ENCODE peak calls at places on chromosomes 12 and 14, in four cellular contexts. C, W, B and M are unnamed samples.

GRCh38 chr12:3293446-3294161 is 197.4 kb upstream of the PRMT8 start:
- DNase-seq in C (no peak), W (no peak), B (no peak), M (no peak)

GRCh38 chr14:69263364-69263763 is 3.4 kb downstream of the GALNT16 start:
- DNase-seq in B (peak), W (no peak), C (peak), M (no peak)

GRCh38 chr14:90846511-90846910 is 30.3 kb upstream of the TTC7B start:
- DNase-seq in C (no peak), B (no peak), W (no peak), M (no peak)

GRCh38 chr14:99681101-99681831 is 2.8 kb upstream of the CYP46A1 start:
- DNase-seq in B (no peak), W (no peak), C (no peak), M (no peak)

GRCh38 chr12:117837737-117838050 is 131.1 kb downstream of the KSR2 start:
- DNase-seq in B (no peak), W (no peak), C (no peak), M (no peak)

GRCh38 chr14:29321646-29322045 is 555.1 kb downstream of the FOXG1 start:
- DNase-seq in C (no peak), W (no peak), B (no peak), M (no peak)

GRCh38 chr12:110733089-110733715 is 9.5 kb downstream of the PPP1CC start:
- DNase-seq in B (peak), W (no peak), C (peak), M (no peak)

GRCh38 chr12:31057671-31058070 is 16.0 kb upstream of the DDX11 start:
- DNase-seq in B (no peak), W (no peak), C (no peak), M (no peak)

GRCh38 chr12:96719671-96720362 is 187.2 kb upstream of the NEDD1 start:
- DNase-seq in C (no peak), B (no peak), W (peak), M (peak)

GRCh38 chr12:24039113-24039525 is 89.6 kb upstream of the SOX5 start:
- DNase-seq in C (no peak), W (no peak), B (no peak), M (no peak)

GRCh38 chr14:31269599-31270195 is 62.1 kb upstream of the HECTD1 start:
- DNase-seq in W (no peak), C (no peak), B (no peak), M (no peak)

GRCh38 chr14:89440997-89441909 is 24.2 kb upstream of the FOXN3 start:
- DNase-seq in W (no peak), B (no peak), C (no peak), M (no peak)

GRCh38 chr12:122659579-122659978 is 43.6 kb downstream of the HCAR2 start:
- DNase-seq in C (peak), W (no peak), B (no peak), M (no peak)

GRCh38 chr14:60815371-60815770 is 80.8 kb downstream of the MNAT1 start:
- DNase-seq in B (no peak), C (no peak), W (peak), M (peak)

GRCh38 chr12:66678640-66679268 is at the start of gene GRIP1:
- DNase-seq in B (no peak), C (no peak), W (no peak), M (no peak)

GRCh38 chr12:89351489-89352241 is 636 bp downstream of the DUSP6 start:
- DNase-seq in B (no peak), C (peak), W (peak), M (no peak)

GRCh38 chr12:126734738-126735137 is 1532.2 kb upstream of the TMEM132C start:
- DNase-seq in W (no peak), C (no peak), B (no peak), M (no peak)

DNA sequence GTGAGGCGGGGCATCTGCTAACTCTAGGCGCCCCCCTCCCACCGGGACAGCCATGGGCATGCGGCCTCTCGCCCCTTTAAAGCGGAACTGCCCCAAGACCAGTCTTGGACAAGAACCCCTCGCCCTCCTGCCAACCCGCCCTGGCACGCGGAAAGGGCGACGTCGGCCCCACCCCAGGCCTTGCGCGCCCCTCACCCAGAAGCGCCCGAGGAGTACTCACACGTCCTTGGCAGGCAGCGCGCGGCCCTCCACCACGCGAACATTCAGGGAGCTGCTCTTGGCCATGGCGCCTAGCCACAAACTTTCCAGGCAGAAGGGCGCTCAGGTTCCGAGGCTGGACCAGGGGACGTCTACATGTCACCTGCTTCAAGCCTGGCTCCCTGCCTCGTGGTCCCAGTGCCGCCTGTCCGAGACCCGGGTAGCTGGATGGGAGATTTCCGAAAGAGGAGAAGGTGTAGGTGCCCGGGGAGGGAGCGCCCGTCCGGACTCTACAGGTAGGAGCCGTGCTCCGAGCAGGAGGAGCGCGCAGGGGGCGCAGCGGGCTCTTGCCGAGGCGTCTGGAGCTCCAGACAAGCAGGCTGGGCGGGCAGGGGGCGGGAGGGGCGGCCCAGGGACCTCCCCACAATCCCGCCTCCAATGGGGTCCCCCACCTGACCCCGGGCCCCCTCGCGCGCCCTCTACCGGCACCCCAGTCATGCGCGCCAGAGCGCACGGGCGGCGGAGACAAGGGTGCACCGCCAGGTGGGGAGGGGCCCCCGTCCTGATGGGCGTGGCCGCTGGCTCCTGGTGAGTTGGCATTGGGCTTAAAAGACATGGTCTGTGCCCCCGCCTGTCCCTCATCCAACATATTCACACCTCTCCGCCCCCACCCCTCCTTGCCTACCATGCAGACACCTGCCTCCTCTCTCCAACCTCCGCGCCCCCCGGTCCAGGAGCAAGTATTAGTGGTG is at the start of gene RASAL1:
- DNase-seq in B (no peak), C (peak), W (peak), M (no peak)
- TF ChIP-seq CTCF in B (peak), C (peak), W (peak), M (peak)

GRCh38 chr12:55443776-55444175 is at the start of gene OR6C2:
- DNase-seq in B (no peak), W (no peak), C (no peak), M (no peak)

DNA sequence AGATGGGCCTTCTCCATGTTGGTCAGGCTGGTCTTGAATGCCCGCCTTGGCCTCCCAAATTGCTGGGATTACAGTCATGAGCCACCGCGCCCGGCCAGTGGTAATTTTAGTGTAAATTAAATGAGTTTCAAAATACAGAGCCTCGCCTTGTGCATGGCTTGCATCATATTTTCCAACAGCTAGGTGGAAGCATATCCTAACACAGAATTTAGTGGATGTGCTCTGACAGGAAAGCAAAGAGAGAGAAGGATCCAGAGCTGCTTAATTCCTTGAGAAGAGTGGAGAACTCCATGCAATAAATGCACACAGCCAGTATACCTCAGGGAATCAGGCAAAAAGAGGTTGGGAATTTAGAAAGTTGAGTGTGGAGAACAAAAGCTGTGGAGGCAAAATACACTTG is 2.5 kb downstream of the OR6C2 start:
- DNase-seq in C (no peak), B (no peak), W (no peak), M (no peak)
- TF ChIP-seq CTCF in C (no peak), B (peak), W (no peak), M (no peak)

DNA sequence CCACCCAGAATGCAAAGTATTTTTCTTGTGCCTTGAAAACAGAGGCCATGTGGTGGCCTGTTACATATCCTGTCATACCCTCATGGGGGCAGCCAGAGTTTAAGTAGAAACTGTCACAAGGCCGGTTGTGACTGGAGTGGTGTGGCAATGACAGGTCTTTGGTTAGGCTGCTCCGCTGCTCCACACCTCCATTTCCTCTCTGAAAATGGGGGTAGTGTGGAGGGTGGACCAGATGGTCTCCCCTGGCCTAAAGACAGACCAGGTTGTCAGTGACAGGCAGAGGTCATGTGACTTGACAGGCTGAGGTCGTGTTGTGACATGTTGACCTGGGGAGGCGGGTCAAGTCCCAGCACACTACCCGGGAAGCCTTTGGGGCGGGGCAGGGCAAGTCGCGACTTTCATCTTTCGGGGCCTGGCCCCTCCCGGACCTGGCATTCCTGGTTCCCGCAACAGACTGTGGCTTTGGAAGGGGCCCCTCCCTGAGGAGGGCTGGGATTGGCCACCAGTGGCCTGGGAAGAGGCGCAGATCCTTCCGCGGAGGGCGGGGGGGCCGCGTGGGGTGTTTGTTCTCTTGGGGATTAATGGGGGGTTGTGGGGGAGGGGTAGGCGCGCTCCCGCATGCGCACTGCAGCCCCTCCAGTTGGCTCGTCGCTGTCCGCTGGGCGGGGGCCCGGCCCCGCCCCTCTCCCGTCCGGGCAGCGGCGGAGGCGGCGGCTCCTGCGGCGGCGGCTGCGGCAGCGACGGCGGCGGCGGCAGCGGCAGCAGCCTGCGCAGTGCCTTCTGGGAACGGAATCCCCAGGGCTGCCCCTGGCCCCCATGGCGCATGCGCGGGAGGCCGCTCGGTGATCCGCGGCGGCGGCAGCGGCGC is at the start of gene MBD6:
- DNase-seq in C (peak), B (peak), W (peak), M (peak)
- TF ChIP-seq CTCF in C (no peak), B (no peak), W (no peak), M (no peak)

GRCh38 chr12:20950248-20950647 is 139.7 kb downstream of the SLCO1B3 start:
- DNase-seq in B (no peak), W (no peak), C (no peak), M (no peak)

DNA sequence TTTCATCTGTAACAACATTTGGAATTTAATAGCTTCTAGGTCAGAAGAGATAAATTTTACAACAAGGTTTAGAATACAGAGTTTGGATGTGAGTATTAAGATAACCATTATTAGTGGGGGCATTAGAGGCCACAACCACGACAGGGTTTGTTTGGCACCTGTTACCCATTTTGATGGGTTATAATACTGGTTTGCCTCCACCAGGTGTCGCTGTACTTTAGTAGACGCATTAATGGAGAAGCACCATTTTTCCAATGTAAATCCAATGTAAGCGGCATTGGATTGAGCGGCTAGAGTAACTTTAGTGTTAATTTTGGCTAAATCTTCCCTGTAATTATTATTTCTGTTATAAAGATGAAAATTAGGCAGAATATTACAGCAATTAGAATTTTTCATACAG is 136.2 kb downstream of the SLCO1B3 start:
- DNase-seq in C (no peak), B (no peak), W (no peak), M (no peak)
- TF ChIP-seq CTCF in C (no peak), B (peak), W (peak), M (peak)

GRCh38 chr14:54642950-54643695 is 76.2 kb downstream of the SAMD4A start:
- DNase-seq in B (no peak), W (no peak), C (no peak), M (no peak)
- TF ChIP-seq CTCF in B (no peak), W (peak), C (peak), M (peak)

DNA sequence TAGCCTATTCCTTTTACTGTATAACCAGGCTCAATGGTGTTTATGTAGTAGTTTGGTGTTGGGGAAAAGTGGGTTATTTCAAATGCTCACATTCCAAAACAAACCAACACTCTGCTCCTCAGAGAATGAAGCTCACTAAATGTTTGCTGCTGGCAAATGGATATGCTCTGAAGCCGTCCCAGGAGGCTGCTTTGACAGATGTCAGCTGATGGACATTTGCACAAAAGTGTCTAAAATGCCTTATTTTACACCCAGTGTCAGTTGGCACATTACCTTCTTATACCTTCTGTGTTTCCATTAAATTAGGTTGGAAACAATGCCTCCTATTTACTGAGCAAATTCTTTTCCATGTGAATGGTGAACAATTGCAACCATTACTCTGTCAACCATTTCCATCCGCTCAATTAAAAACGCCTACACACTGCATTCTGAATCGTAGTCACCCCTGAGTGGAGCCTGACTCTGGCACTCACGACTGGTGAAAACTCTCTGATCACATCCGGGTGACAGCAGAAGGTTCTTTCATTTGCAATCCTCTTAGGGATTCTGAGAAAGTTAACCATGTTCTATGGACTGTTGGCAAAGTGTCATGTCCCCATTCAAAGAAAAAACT is 1679.8 kb upstream of the FLRT2 start:
- DNase-seq in B (no peak), C (no peak), W (no peak), M (no peak)
- TF ChIP-seq CTCF in B (no peak), C (no peak), W (no peak), M (no peak)